ENCODE peak calls at places on chromosomes 1 and 21, in five cellular contexts. J is SK-N-SH, Y is GM12878, T is K562, K is HepG2. G is an unnamed sample.

GRCh38 chr21:42209801-42210479 is 9.0 kb upstream of the ABCG1 start:
- DNase-seq in J (no peak), Y (no peak), T (no peak), K (no peak), G (no peak)

GRCh38 chr1:26690157-26690556 is 5.7 kb upstream of the ARID1A start:
- DNase-seq in J (no peak), Y (no peak), T (peak), K (no peak), G (no peak)

GRCh38 chr1:21165632-21166031 is 11.1 kb downstream of the EIF4G3 start:
- DNase-seq in J (no peak), Y (no peak), T (no peak), K (no peak), G (no peak)

GRCh38 chr1:89519779-89520358 is 4.8 kb upstream of the LRRC8B start:
- DNase-seq in J (peak), Y (no peak), T (peak), K (peak), G (peak)

GRCh38 chr1:15975358-15975804 is 520 bp downstream of the ZBTB17 start:
- DNase-seq in J (peak), Y (peak), T (peak), K (peak), G (peak)

GRCh38 chr1:203584040-203584439 is 42.6 kb upstream of the ATP2B4 start:
- DNase-seq in J (no peak), Y (no peak), T (no peak), K (no peak), G (no peak)

GRCh38 chr1:236489710-236490377 is 33.9 kb upstream of the LGALS8 start:
- DNase-seq in J (peak), Y (peak), T (peak), K (peak), G (peak)

GRCh38 chr1:75129660-75130311 is 4.4 kb upstream of the LHX8 start:
- DNase-seq in J (no peak), Y (no peak), T (no peak), K (no peak), G (no peak)

GRCh38 chr1:226575436-226576390 is 27.1 kb downstream of the STUM start:
- DNase-seq in J (peak), Y (no peak), T (no peak), K (no peak), G (no peak)

GRCh38 chr1:101128211-101128727 is 102.7 kb upstream of the DPH5 start:
- DNase-seq in J (no peak), Y (peak), T (peak), K (peak), G (no peak)

GRCh38 chr21:27369962-27370578 is 403.2 kb upstream of the ADAMTS5 start:
- DNase-seq in J (no peak), Y (no peak), T (no peak), K (no peak), G (no peak)

GRCh38 chr1:183159960-183160359 is 26.1 kb upstream of the LAMC2 start:
- DNase-seq in J (no peak), Y (no peak), T (peak), K (no peak), G (no peak)

GRCh38 chr1:41158147-41158875 is 83.8 kb downstream of the SCMH1 start:
- DNase-seq in J (peak), Y (no peak), T (peak), K (no peak), G (no peak)

GRCh38 chr1:2174348-2175054 is 20.1 kb downstream of the FAAP20 start:
- DNase-seq in J (peak), Y (no peak), T (peak), K (peak), G (peak)

GRCh38 chr1:228007801-228008341 is 1.1 kb downstream of the WNT3A start:
- DNase-seq in J (peak), Y (no peak), T (no peak), K (no peak), G (no peak)

GRCh38 chr1:228009116-228009827 is 2.5 kb downstream of the WNT3A start:
- DNase-seq in J (peak), Y (no peak), T (no peak), K (no peak), G (peak)

GRCh38 chr1:228007054-228007800 is 429 bp downstream of the WNT3A start:
- DNase-seq in J (peak), Y (no peak), T (no peak), K (no peak), G (peak)

GRCh38 chr1:228009828-228010775 is 3.3 kb downstream of the WNT3A start:
- DNase-seq in J (no peak), Y (peak), T (no peak), K (no peak), G (peak)

DNA sequence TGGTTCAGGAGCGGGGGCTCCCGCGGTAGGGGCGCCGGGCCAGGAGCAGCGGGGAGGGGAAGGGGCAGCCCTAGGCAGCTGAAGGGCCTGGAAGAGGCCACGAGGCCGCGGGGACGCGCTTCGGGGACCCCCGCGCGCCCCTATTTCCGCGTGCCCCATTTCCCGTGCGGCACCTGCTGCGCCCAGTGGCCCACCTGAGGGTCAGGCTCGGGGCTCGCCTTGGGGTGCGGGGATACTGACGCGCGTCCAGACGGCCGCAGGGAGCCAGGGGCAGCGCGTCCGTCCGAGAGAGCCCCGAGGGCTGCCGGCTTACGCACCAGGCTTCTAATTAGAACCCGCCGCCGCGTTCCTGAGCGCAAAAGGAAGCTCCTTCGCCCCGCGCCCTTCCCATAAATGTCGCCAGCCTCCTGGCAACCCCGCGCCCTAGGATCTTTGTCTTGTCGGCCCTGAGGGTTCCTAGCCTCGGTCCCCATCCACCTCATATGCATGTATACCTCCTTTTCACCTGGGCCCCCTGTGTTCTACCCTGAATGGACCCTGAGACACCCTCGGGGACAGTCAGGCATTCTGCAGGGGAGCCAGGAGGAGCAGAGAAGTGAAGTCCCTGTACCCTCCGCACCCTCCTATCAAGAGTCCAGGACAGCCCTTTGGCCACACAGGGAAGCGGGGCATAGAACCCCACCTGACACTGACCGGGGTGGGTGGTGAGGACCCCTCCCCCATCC is 1.8 kb downstream of the WNT3A start:
- DNase-seq in J (peak), Y (no peak), T (no peak), K (no peak), G (peak)
- TF ChIP-seq FOXM1 in J (no peak), Y (no peak), T (no peak), K (no peak), G (no peak)

GRCh38 chr1:232628335-232629214 is 1.4 kb downstream of the SIPA1L2 start:
- DNase-seq in J (peak), Y (no peak), T (no peak), K (no peak), G (no peak)
- TF ChIP-seq FOXM1 in J (no peak), Y (no peak), T (no peak), K (no peak), G (no peak)

DNA sequence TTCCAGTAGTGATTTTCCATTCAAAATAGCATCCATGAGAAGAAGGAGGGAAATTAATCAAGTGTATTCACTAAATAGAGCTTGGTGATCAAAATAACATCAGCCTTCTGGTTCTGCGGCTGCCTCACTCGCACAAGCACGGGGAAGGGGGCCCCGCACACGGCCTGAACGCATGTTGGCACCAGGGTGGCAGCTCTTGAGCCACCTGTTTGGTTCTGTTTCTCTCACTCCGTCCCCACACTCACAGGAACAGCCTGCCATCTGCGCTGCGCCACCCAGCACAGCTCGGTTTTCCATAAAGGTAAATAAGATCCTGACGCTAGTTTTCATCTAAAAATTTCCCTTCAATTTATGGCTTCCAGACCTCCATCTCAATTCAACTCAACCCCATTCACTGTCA is 49.4 kb downstream of the TIAM1 start:
- DNase-seq in J (no peak), Y (no peak), T (no peak), K (no peak), G (no peak)
- TF ChIP-seq FOXM1 in J (no peak), Y (no peak), T (no peak), K (no peak), G (no peak)

GRCh38 chr1:241077386-241078147 is 279.4 kb downstream of the RGS7 start:
- DNase-seq in J (no peak), Y (no peak), T (no peak), K (no peak), G (no peak)
- TF ChIP-seq FOXM1 in J (no peak), Y (no peak), T (no peak), K (no peak), G (no peak)

GRCh38 chr1:110964400-110964903 is 730 bp upstream of the LRIF1 start:
- DNase-seq in J (no peak), Y (no peak), T (no peak), K (no peak), G (no peak)
- TF ChIP-seq FOXM1 in J (no peak), Y (no peak), T (no peak), K (no peak), G (no peak)

GRCh38 chr1:158417586-158417985 is 8.5 kb downstream of the OR10K2 start:
- DNase-seq in J (no peak), Y (no peak), T (no peak), K (no peak), G (no peak)

DNA sequence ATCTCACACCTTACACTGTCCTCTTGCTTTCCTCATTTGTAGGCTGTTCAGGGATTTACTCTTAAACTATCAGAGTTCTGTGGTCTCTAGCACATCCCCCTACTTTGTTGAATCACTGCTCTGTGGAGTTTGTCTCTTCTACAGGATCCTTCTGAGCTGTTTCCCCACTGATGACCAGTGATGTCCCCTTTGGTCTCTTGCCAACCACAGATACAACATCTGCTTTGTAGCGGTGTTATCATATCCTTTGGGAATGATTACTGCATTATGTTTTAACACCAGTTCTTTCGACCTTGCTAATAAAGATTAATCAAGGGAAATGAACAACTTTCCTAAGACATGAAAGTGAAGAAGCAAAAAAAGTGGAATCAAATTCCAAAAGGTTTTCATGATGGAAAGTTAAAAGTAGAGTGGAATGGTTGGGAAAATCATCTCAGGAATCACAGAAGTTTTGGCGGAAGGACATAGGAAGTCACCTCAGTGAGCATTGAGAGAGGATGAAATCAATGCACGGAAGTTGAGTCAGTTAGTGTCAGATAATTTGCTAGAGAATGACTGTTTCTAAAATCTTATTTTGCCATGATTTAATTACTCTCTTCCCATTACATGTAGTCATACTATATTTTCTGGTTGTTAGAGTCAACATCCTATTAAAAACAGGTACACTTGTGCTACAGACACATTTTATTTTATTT is 11.2 kb downstream of the OR10K2 start:
- DNase-seq in J (no peak), Y (no peak), T (no peak), K (no peak), G (no peak)
- TF ChIP-seq FOXM1 in J (no peak), Y (no peak), T (no peak), K (no peak), G (no peak)

GRCh38 chr1:116923421-116923820 is 13.7 kb downstream of the PTGFRN start:
- DNase-seq in J (no peak), Y (no peak), T (no peak), K (no peak), G (no peak)
- TF ChIP-seq FOXM1 in J (no peak), Y (no peak), T (no peak), K (no peak), G (no peak)

GRCh38 chr21:44064852-44065403 is 42.3 kb upstream of the PWP2 start:
- DNase-seq in J (no peak), Y (no peak), T (no peak), K (no peak), G (no peak)

GRCh38 chr21:44067011-44067839 is 40.0 kb upstream of the PWP2 start:
- DNase-seq in J (no peak), Y (no peak), T (peak), K (peak), G (no peak)

GRCh38 chr21:44066116-44066515 is 41.1 kb upstream of the PWP2 start:
- DNase-seq in J (no peak), Y (no peak), T (no peak), K (no peak), G (no peak)

GRCh38 chr21:44063151-44063912 is 43.9 kb upstream of the PWP2 start:
- DNase-seq in J (no peak), Y (no peak), T (no peak), K (no peak), G (no peak)

GRCh38 chr21:44065428-44065827 is 41.8 kb upstream of the PWP2 start:
- DNase-seq in J (no peak), Y (no peak), T (no peak), K (no peak), G (no peak)
- TF ChIP-seq FOXM1 in J (no peak), Y (no peak), T (no peak), K (no peak), G (no peak)

G was measured in HEK293T.